ENCODE peak calls at places on chromosomes 1 and 21, in eight cellular contexts. Y is left lung, P is HS-5, E is GM03348, G is HS-27A, R is Caco-2, Z is cardiac muscle cell, F is NCI-H526. H is an unnamed sample.

GRCh38 chr1:8317647-8318360 is at the start of gene SLC45A1:
- DNase-seq in Y (peak), G (no peak), E (peak), F (no peak), Z (peak), R (peak), P (no peak), H (peak)

GRCh38 chr1:175191654-175192053 is 922 bp downstream of the KIAA0040 start:
- DNase-seq in F (no peak), P (no peak), Y (no peak), Z (no peak), G (no peak), R (no peak), E (peak), H (no peak)

GRCh38 chr21:45209046-45209445 is 78.6 kb downstream of the POFUT2 start:
- DNase-seq in R (no peak), Z (no peak), G (no peak), E (peak), P (peak), Y (no peak), F (no peak), H (no peak)

GRCh38 chr1:93649231-93649630 is 32.4 kb downstream of the BCAR3 start:
- DNase-seq in P (no peak), Z (no peak), F (no peak), E (no peak), R (no peak), G (no peak), Y (no peak), H (no peak)

GRCh38 chr1:12048376-12048775 is 14.7 kb upstream of the TNFRSF8 start:
- DNase-seq in Z (no peak), F (no peak), G (no peak), E (no peak), Y (no peak), R (no peak), P (no peak), H (no peak)

GRCh38 chr1:29323636-29324035 is 87.3 kb downstream of the PTPRU start:
- DNase-seq in P (no peak), F (no peak), G (no peak), E (no peak), Y (no peak), Z (no peak), R (no peak), H (no peak)

GRCh38 chr1:87787551-87787950 is 458.9 kb downstream of the LMO4 start:
- DNase-seq in Z (no peak), F (no peak), P (no peak), Y (no peak), R (peak), E (no peak), G (no peak), H (no peak)

GRCh38 chr21:37146320-37147225 is 73.5 kb downstream of the TTC3 start:
- DNase-seq in F (no peak), E (no peak), G (no peak), Y (no peak), Z (peak), P (no peak), R (no peak), H (no peak)

GRCh38 chr1:226610671-226611070 is 62.1 kb downstream of the STUM start:
- DNase-seq in E (no peak), G (no peak), Y (no peak), F (no peak), R (no peak), P (no peak), Z (no peak), H (no peak)

GRCh38 chr1:225424562-225425210 is 3.2 kb downstream of the LBR start:
- DNase-seq in F (no peak), Y (no peak), E (peak), Z (peak), G (peak), R (no peak), P (no peak), H (no peak)

GRCh38 chr21:32307706-32308105 is 9.1 kb downstream of the MRAP start:
- DNase-seq in Z (no peak), R (no peak), E (no peak), F (no peak), P (no peak), G (no peak), Y (no peak), H (no peak)

GRCh38 chr21:39525129-39525528 is 73.4 kb downstream of the SH3BGR start:
- DNase-seq in Z (no peak), G (no peak), R (no peak), Y (peak), F (no peak), E (no peak), P (no peak), H (peak)

GRCh38 chr1:212520746-212521145 is 87.8 kb upstream of the ATF3 start:
- DNase-seq in F (no peak), Z (no peak), R (no peak), P (no peak), G (no peak), Y (no peak), E (no peak), H (no peak)

GRCh38 chr1:196608401-196609113 is at the start of gene KCNT2:
- DNase-seq in R (no peak), Z (peak), Y (peak), G (no peak), P (no peak), E (peak), F (no peak), H (peak)

GRCh38 chr1:86156571-86157455 is at the start of gene COL24A1:
- DNase-seq in Y (peak), P (no peak), F (peak), Z (peak), R (no peak), E (peak), G (no peak), H (peak)

GRCh38 chr1:182197555-182197954 is 136.0 kb upstream of the ZNF648 start:
- DNase-seq in Y (no peak), P (no peak), E (no peak), R (no peak), Z (no peak), G (no peak), F (no peak), H (no peak)